ENCODE peak calls at places on chromosomes 2 and 18, in ten cellular contexts. W is upper lobe of left lung, B is SK-N-MC, K is breast epithelium, Z is prostate gland, M is GM23338, E is GM12878, I is sigmoid colon, L is suprapubic skin, P is HepG2. U is an unnamed sample.

GRCh38 chr2:437772-438393 is 150.0 kb upstream of the ALKAL2 start:
- DNase-seq in W (no peak), B (no peak), K (no peak), Z (no peak), M (peak), E (no peak), I (no peak), L (no peak), P (no peak), U (peak)

GRCh38 chr2:148524519-148524919 is 120.0 kb upstream of the EPC2 start:
- DNase-seq in W (no peak), B (no peak), K (no peak), Z (no peak), M (no peak), E (no peak), I (no peak), L (no peak), P (no peak), U (no peak)

GRCh38 chr2:150046211-150046610 is 441.3 kb downstream of the RND3 start:
- DNase-seq in W (no peak), B (no peak), K (no peak), Z (no peak), M (no peak), E (no peak), I (no peak), L (no peak), P (no peak), U (no peak)

GRCh38 chr2:65261676-65262075 is 34.0 kb downstream of the ACTR2 start:
- DNase-seq in W (no peak), B (no peak), K (no peak), Z (no peak), M (no peak), E (no peak), I (no peak), L (no peak), P (no peak), U (no peak)

GRCh38 chr2:222774941-222775340 is 85.9 kb upstream of the ACSL3 start:
- DNase-seq in W (no peak), B (no peak), K (no peak), Z (no peak), M (peak), E (no peak), I (no peak), L (no peak), P (peak), U (no peak)

GRCh38 chr2:142582317-142582716 is 295.1 kb upstream of the KYNU start:
- DNase-seq in W (no peak), B (no peak), K (no peak), Z (no peak), M (peak), E (no peak), I (no peak), L (no peak), P (no peak), U (no peak)

GRCh38 chr2:21804151-21804550 is 680.4 kb downstream of the TDRD15 start:
- DNase-seq in W (no peak), B (no peak), K (no peak), Z (no peak), M (no peak), E (no peak), I (no peak), L (no peak), P (no peak), U (no peak)

GRCh38 chr2:205675861-205676516 is 6.3 kb upstream of the NRP2 start:
- DNase-seq in W (no peak), B (peak), K (no peak), Z (no peak), M (peak), E (no peak), I (no peak), L (no peak), P (peak), U (no peak)

GRCh38 chr18:33577688-33578370 is at the start of gene ASXL3:
- DNase-seq in W (peak), B (no peak), K (no peak), Z (peak), M (peak), E (no peak), I (peak), L (no peak), P (no peak), U (peak)

GRCh38 chr2:71716697-71717624 is 263.6 kb downstream of the DYSF start:
- DNase-seq in W (peak), B (no peak), K (peak), Z (peak), M (no peak), E (no peak), I (peak), L (peak), P (peak), U (peak)

GRCh38 chr2:172307800-172308199 is 119.6 kb upstream of the ITGA6 start:
- DNase-seq in W (no peak), B (peak), K (no peak), Z (peak), M (no peak), E (no peak), I (no peak), L (no peak), P (no peak), U (no peak)

GRCh38 chr2:30807249-30807648 is at the start of gene CAPN13:
- DNase-seq in W (no peak), B (no peak), K (peak), Z (peak), M (peak), E (no peak), I (no peak), L (no peak), P (no peak), U (no peak)

GRCh38 chr18:75121266-75121665 is 87.7 kb downstream of the PTGR3 start:
- DNase-seq in W (no peak), B (no peak), K (no peak), Z (no peak), M (no peak), E (no peak), I (no peak), L (peak), P (no peak), U (no peak)

GRCh38 chr2:9573840-9574239 is 18.2 kb upstream of the ADAM17 start:
- DNase-seq in W (no peak), B (no peak), K (no peak), Z (no peak), M (peak), E (no peak), I (no peak), L (no peak), P (peak), U (no peak)
- H3K27ac ChIP-seq in W (peak), B (no peak), K (peak), Z (no peak), M (no peak), E (no peak), I (peak), L (no peak), P (no peak), U (peak)

GRCh38 chr2:18980104-18980777 is 378.2 kb downstream of the OSR1 start:
- DNase-seq in W (no peak), B (no peak), K (no peak), Z (no peak), M (no peak), E (no peak), I (no peak), L (no peak), P (no peak), U (no peak)

GRCh38 chr2:18980778-18981104 is 377.7 kb downstream of the OSR1 start:
- DNase-seq in W (no peak), B (no peak), K (no peak), Z (no peak), M (no peak), E (no peak), I (no peak), L (no peak), P (no peak), U (no peak)

GRCh38 chr2:18977409-18977808 is 381.0 kb downstream of the OSR1 start:
- DNase-seq in W (no peak), B (no peak), K (no peak), Z (no peak), M (no peak), E (no peak), I (no peak), L (no peak), P (no peak), U (no peak)

GRCh38 chr2:18975506-18975905 is 382.9 kb downstream of the OSR1 start:
- DNase-seq in W (no peak), B (no peak), K (no peak), Z (no peak), M (no peak), E (no peak), I (no peak), L (no peak), P (no peak), U (no peak)

GRCh38 chr2:18976112-18976961 is 382.1 kb downstream of the OSR1 start:
- DNase-seq in W (no peak), B (peak), K (no peak), Z (no peak), M (no peak), E (no peak), I (peak), L (no peak), P (no peak), U (no peak)
- TF ChIP-seq POLR2AphosphoS5 in W (no peak), B (no peak), K (no peak), Z (peak), M (no peak), E (no peak), I (peak), L (no peak), P (no peak), U (no peak)

DNA sequence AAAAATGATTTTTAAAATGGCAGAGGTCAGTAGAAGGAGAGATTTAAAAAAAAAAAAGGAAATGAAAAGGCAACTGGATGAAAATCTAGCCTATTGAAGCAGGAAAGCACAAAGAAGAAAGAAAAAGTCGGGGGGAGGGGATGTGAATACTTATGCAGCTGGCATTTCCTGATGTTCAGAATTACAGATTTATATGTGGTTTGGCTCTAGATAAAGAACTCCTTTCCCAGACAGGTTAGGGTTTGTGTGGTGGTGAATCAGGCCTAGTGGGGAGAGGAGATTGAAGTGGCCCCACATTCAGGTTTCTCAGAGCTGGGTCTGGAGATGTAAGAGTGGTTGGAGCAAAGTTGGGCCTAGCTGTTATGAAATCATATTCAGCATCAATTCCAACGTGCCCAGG is 394.4 kb downstream of the FIGN start:
- DNase-seq in W (no peak), B (no peak), K (no peak), Z (no peak), M (no peak), E (no peak), I (no peak), L (no peak), P (no peak), U (no peak)
- H3K27ac ChIP-seq in W (no peak), B (no peak), K (no peak), Z (no peak), M (no peak), E (no peak), I (no peak), L (no peak), P (no peak), U (no peak)

GRCh38 chr2:187319441-187320108 is 128.5 kb downstream of the CALCRL start:
- DNase-seq in W (no peak), B (no peak), K (no peak), Z (no peak), M (no peak), E (no peak), I (no peak), L (no peak), P (no peak), U (no peak)
- TF ChIP-seq POLR2AphosphoS5 in W (no peak), B (no peak), K (no peak), Z (no peak), M (no peak), E (no peak), I (no peak), L (no peak), P (no peak), U (no peak)

DNA sequence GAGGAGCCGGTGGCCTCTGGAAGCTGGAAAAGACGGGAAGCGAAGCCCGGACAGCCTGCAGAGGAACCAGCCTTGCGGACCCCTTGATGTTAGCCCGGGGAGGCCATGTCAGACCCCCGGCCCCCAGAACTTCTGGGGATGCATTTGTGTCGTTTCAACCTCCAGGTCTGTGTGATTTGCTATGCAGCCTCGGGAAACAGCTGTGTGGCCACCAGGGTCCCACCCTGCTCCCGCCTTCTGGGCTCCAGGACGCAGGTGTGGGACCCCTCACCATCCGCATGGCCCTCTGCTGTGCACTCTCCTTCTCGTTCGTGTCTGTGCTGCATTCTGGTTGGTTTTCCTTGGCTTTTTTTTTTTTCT is 13.3 kb downstream of the NEU4 start:
- DNase-seq in W (peak), B (no peak), K (no peak), Z (no peak), M (no peak), E (no peak), I (no peak), L (no peak), P (no peak), U (no peak)
- H3K27ac ChIP-seq in W (no peak), B (no peak), K (no peak), Z (no peak), M (no peak), E (no peak), I (no peak), L (no peak), P (no peak), U (no peak)

GRCh38 chr2:101759162-101759561 is 61.7 kb downstream of the MAP4K4 start:
- DNase-seq in W (no peak), B (no peak), K (no peak), Z (no peak), M (no peak), E (no peak), I (no peak), L (no peak), P (no peak), U (no peak)
- TF ChIP-seq POLR2AphosphoS5 in W (no peak), B (no peak), K (no peak), Z (no peak), M (no peak), E (no peak), I (no peak), L (no peak), P (no peak), U (no peak)

GRCh38 chr2:68151037-68151436 is 6.7 kb upstream of the PNO1 start:
- DNase-seq in W (no peak), B (no peak), K (no peak), Z (no peak), M (no peak), E (no peak), I (no peak), L (no peak), P (no peak), U (no peak)
- H3K27ac ChIP-seq in W (no peak), B (no peak), K (no peak), Z (no peak), M (no peak), E (no peak), I (no peak), L (no peak), P (no peak), U (peak)